ENCODE peak calls at places on chromosome 17, in six cellular contexts. H, I, C, L, T and G are unnamed samples.

GRCh38 chr17:18248300-18248731 is 10.2 kb downstream of the FLII start:
- DNase-seq in I (peak), C (peak), L (peak), H (peak), T (peak), G (no peak)

GRCh38 chr17:2412561-2413021 is 11.7 kb upstream of the MNT start:
- DNase-seq in C (no peak), T (peak), H (peak), L (no peak), I (no peak), G (no peak)

GRCh38 chr17:70195091-70195490 is 25.8 kb downstream of the KCNJ2 start:
- DNase-seq in I (no peak), C (no peak), T (no peak), H (no peak), L (no peak), G (no peak)

GRCh38 chr17:2691965-2692780 is 19.4 kb downstream of the CLUH start:
- DNase-seq in L (no peak), I (no peak), T (no peak), C (no peak), H (no peak), G (no peak)

GRCh38 chr17:27456681-27457404 is 595 bp downstream of the KSR1 start:
- DNase-seq in I (no peak), C (peak), T (no peak), H (peak), L (peak), G (no peak)

GRCh38 chr17:6686026-6686425 is 27.1 kb downstream of the SLC13A5 start:
- DNase-seq in L (no peak), H (no peak), T (no peak), C (no peak), I (no peak), G (no peak)

GRCh38 chr17:51000835-51001638 is 119.6 kb downstream of the SPAG9 start:
- DNase-seq in T (peak), C (peak), L (no peak), H (peak), I (no peak), G (peak)

GRCh38 chr17:50558955-50559614 is 1.4 kb upstream of the CACNA1G start:
- DNase-seq in I (peak), T (no peak), H (no peak), L (peak), C (peak), G (no peak)

GRCh38 chr17:39636927-39637736 is at the start of gene STARD3:
- DNase-seq in H (peak), L (peak), T (peak), I (peak), C (peak), G (peak)

GRCh38 chr17:52420555-52421078 is 262.1 kb upstream of the CA10 start:
- DNase-seq in I (no peak), T (no peak), L (no peak), H (no peak), C (no peak), G (no peak)

GRCh38 chr17:33447090-33447489 is 154.0 kb upstream of the ASIC2 start:
- DNase-seq in T (no peak), L (no peak), H (no peak), I (no peak), C (no peak), G (no peak)

GRCh38 chr17:49365667-49366066 is 3.6 kb upstream of the ZNF652 start:
- DNase-seq in L (no peak), C (peak), T (no peak), I (no peak), H (peak), G (peak)

GRCh38 chr17:50905460-50905803 is 39.3 kb upstream of the TOB1 start:
- DNase-seq in T (peak), L (no peak), H (no peak), C (no peak), I (no peak), G (no peak)

GRCh38 chr17:83071966-83072562 is 7.3 kb upstream of the METRNL start:
- DNase-seq in I (no peak), H (no peak), T (no peak), L (no peak), C (peak), G (peak)